ENCODE peak calls at places on chromosomes 16 and 17, in six cellular contexts. Y is ovary, N is A549, U is stomach, O is tibial nerve, D is HepG2. P is an unnamed sample.

GRCh38 chr17:17445925-17446665 is 30.7 kb upstream of the MED9 start:
- DNase-seq in Y (no peak), N (peak; percentile 98), U (peak; percentile 83), O (peak; percentile 67), D (peak; percentile 98), P (peak; percentile 84)

GRCh38 chr17:21039839-21040575 is 2.8 kb downstream of the USP22 start:
- DNase-seq in Y (no peak), N (peak; percentile 81), U (no peak), O (no peak), D (peak; percentile 70), P (no peak)

GRCh38 chr17:49949634-49950033 is 19.4 kb upstream of the DLX4 start:
- DNase-seq in Y (no peak), N (no peak), U (no peak), O (no peak), D (no peak), P (no peak)

GRCh38 chr16:24381470-24382118 is 125.5 kb downstream of the CACNG3 start:
- DNase-seq in Y (no peak), N (no peak), U (no peak), O (no peak), D (no peak), P (no peak)

GRCh38 chr16:81106826-81107503 is 10.8 kb upstream of the GCSH start:
- DNase-seq in Y (no peak), N (no peak), U (no peak), O (no peak), D (peak; percentile 45), P (no peak)

GRCh38 chr17:66415366-66416206 is 113.2 kb downstream of the PRKCA start:
- DNase-seq in Y (no peak), N (no peak), U (peak; percentile 30), O (no peak), D (peak; percentile 99), P (no peak)

GRCh38 chr17:67570797-67571196 is 146.9 kb upstream of the NOL11 start:
- DNase-seq in Y (no peak), N (no peak), U (no peak), O (no peak), D (no peak), P (no peak)

GRCh38 chr17:78313735-78314648 is 45.9 kb downstream of the SOCS3 start:
- DNase-seq in Y (peak; percentile 82), N (peak; percentile 95), U (peak; percentile 90), O (peak; percentile 47), D (peak; percentile 57), P (no peak)

GRCh38 chr17:81866440-81867122 is 4.6 kb downstream of the ARHGDIA start:
- DNase-seq in Y (no peak), N (no peak), U (no peak), O (no peak), D (no peak), P (no peak)

GRCh38 chr16:4692460-4693295 is 684 bp upstream of the NUDT16L1 start:
- DNase-seq in Y (no peak), N (no peak), U (no peak), O (no peak), D (no peak), P (peak; percentile 82)

GRCh38 chr17:76075364-76076099 is 951 bp downstream of the GALR2 start:
- DNase-seq in Y (no peak), N (peak; percentile 71), U (no peak), O (no peak), D (no peak), P (no peak)

GRCh38 chr17:1039511-1040215 is 42.7 kb downstream of the TIMM22 start:
- DNase-seq in Y (peak; percentile 37), N (no peak), U (peak; percentile 75), O (peak; percentile 66), D (no peak), P (peak; percentile 87)

GRCh38 chr16:12025472-12025871 is 48.9 kb downstream of the SNX29 start:
- DNase-seq in Y (no peak), N (no peak), U (peak; percentile 29), O (no peak), D (no peak), P (no peak)

GRCh38 chr17:59716427-59716826 is 9.0 kb downstream of the VMP1 start:
- DNase-seq in Y (no peak), N (no peak), U (no peak), O (no peak), D (no peak), P (no peak)

GRCh38 chr17:7744416-7744815 is 26.9 kb downstream of the DNAH2 start:
- DNase-seq in Y (no peak), N (no peak), U (no peak), O (no peak), D (no peak), P (no peak)

GRCh38 chr17:40325156-40326013 is 16.4 kb downstream of the RARA start:
- DNase-seq in Y (no peak), N (no peak), U (no peak), O (no peak), D (no peak), P (no peak)

GRCh38 chr16:25771216-25771615 is 79.5 kb downstream of the HS3ST4 start:
- DNase-seq in Y (no peak), N (no peak), U (no peak), O (no peak), D (no peak), P (no peak)

GRCh38 chr16:15672514-15673167 is 22.6 kb downstream of the NDE1 start:
- DNase-seq in Y (peak; percentile 92), N (peak; percentile 90), U (peak; percentile 70), O (peak; percentile 94), D (peak; percentile 100), P (peak; percentile 97)

DNA sequence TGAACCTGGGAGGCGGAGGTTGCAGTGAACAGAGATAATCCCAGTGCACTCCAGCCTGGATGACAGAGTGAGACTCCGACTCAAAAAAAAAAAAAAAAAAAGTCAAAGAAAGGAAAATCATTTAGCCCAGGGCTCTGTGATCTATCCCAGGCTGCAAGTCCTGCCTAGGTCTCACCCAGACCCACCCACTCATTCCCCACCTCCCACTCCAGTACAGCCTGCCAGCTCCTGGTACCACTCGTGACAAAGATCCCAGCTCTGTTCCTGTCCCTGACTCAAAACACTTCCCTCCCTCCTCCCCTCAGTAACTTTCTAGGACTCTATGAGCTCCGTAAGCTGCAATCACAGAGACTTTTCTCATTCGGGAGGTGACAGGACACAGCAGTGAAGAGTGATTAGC is 28.0 kb upstream of the MRPS23 start:
- DNase-seq in Y (no peak), N (no peak), U (no peak), O (no peak), D (no peak), P (no peak)
- H3K4me1 ChIP-seq in Y (peaks cover 34% of the 10 kb centered on the region), N (peaks cover 100% of the 10 kb centered on the region), U (peaks cover 87% of the 10 kb centered on the region), O (peaks cover 94% of the 10 kb centered on the region), D (peaks cover 83% of the 10 kb centered on the region), P (peaks cover 66% of the 10 kb centered on the region)

GRCh38 chr16:67001159-67001486 is 12.7 kb downstream of the CES4A start:
- DNase-seq in Y (no peak), N (no peak), U (no peak), O (no peak), D (no peak), P (no peak)

GRCh38 chr16:67000384-67001158 is 12.2 kb downstream of the CES4A start:
- DNase-seq in Y (peak; percentile 75), N (no peak), U (peak; percentile 75), O (peak; percentile 60), D (no peak), P (peak; percentile 78)

GRCh38 chr16:66991545-66992077 is 3.2 kb downstream of the CES4A start:
- DNase-seq in Y (no peak), N (no peak), U (no peak), O (no peak), D (no peak), P (no peak)

GRCh38 chr16:66996983-66997358 is 8.6 kb downstream of the CES4A start:
- DNase-seq in Y (no peak), N (no peak), U (no peak), O (no peak), D (no peak), P (no peak)

DNA sequence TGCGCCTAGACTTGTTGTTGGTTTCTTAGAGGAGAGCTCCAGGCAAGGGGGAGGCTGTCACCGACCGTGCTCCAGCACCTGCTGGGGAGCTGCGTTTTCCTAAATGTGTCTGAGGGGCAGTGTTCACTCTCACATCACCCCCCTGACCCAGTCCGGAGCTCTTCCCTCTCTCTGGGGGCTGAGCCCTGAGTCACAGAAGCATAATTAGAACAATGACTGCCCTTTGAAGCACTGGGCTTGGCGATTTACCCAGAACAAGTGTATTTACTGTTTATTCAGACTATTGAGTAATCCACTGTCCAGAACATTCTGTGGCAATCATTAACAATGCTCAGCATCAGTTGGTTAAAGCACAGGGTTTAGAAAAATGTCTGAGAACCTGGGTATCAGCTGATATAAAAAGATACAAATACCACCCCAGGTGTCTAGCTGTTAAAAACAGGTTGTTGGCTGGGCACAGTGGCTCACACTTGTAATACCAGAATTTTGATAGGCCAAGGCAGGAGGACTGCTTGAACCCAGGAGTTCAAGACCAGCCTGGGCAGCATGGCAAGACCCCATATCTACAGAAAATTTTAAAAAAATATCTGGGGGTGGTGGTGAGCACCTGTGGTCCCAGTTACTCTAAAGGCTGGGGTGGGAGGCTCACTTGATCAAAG is 8.1 kb downstream of the CES4A start:
- DNase-seq in Y (peak; percentile 84), N (peak; percentile 42), U (peak; percentile 49), O (peak; percentile 78), D (peak; percentile 92), P (no peak)
- H3K27ac ChIP-seq in Y (no peak overlapping the region), N (peak overlapping the region; percentile 62), U (peak overlapping the region; percentile 65), O (peak overlapping the region; percentile 95), D (no peak overlapping the region), P (peak overlapping the region; percentile 12)

GRCh38 chr16:30746638-30747160 is 1.5 kb upstream of the PHKG2 start:
- DNase-seq in Y (no peak), N (no peak), U (no peak), O (no peak), D (no peak), P (no peak)

GRCh38 chr16:30741461-30741914 is 6.7 kb upstream of the PHKG2 start:
- DNase-seq in Y (no peak), N (peak; percentile 88), U (peak; percentile 72), O (no peak), D (peak; percentile 61), P (peak; percentile 75)

GRCh38 chr16:30743690-30744089 is 4.5 kb upstream of the PHKG2 start:
- DNase-seq in Y (no peak), N (no peak), U (no peak), O (no peak), D (no peak), P (no peak)

GRCh38 chr16:30745082-30745481 is 3.1 kb upstream of the PHKG2 start:
- DNase-seq in Y (no peak), N (no peak), U (no peak), O (no peak), D (peak; percentile 67), P (no peak)

GRCh38 chr16:30744146-30744545 is 4.1 kb upstream of the PHKG2 start:
- DNase-seq in Y (no peak), N (no peak), U (no peak), O (no peak), D (no peak), P (no peak)
- TF ChIP-seq EP300 in Y (no peak), N (no peak), U (no peak), O (peak; percentile 62), D (no peak), P (no peak)

GRCh38 chr17:57288753-57289121 is 32.4 kb downstream of the MSI2 start:
- DNase-seq in Y (no peak), N (no peak), U (no peak), O (no peak), D (no peak), P (no peak)

GRCh38 chr17:57289130-57289529 is 32.8 kb downstream of the MSI2 start:
- DNase-seq in Y (no peak), N (no peak), U (no peak), O (no peak), D (no peak), P (no peak)

GRCh38 chr17:57290955-57291354 is 34.6 kb downstream of the MSI2 start:
- DNase-seq in Y (no peak), N (no peak), U (no peak), O (no peak), D (no peak), P (no peak)

GRCh38 chr17:57288034-57288752 is 31.9 kb downstream of the MSI2 start:
- DNase-seq in Y (peak; percentile 53), N (no peak), U (no peak), O (no peak), D (no peak), P (no peak)

GRCh38 chr17:57289613-57290012 is 33.3 kb downstream of the MSI2 start:
- DNase-seq in Y (no peak), N (no peak), U (no peak), O (no peak), D (no peak), P (no peak)
- H3K4me1 ChIP-seq in Y (peaks cover 35% of the 10 kb centered on the region), N (peaks cover 5% of the 10 kb centered on the region), U (peaks cover 32% of the 10 kb centered on the region), O (peaks cover 9% of the 10 kb centered on the region), D (peaks cover 71% of the 10 kb centered on the region), P (peaks cover 8% of the 10 kb centered on the region)